ENCODE peak calls at places on chromosomes 6 and 20, in eight cellular contexts. M is neural progenitor cell; B is colonic mucosa; L is esophagus squamous epithelium; G is CD8-positive, alpha-beta T cell; P is sigmoid colon; N is mesenchymal stem cell; E is heart left ventricle. Z is an unnamed sample. For H3K4me1, the result is how much of the 10 kb centered on the place peaks cover.

GRCh38 chr6:81265106-81265505 is 487.4 kb downstream of the TENT5A start:
- DNase-seq in M (no peak), B (no peak), L (no peak), G (no peak), P (peak), N (peak), E (peak), Z (no peak)

GRCh38 chr20:31706607-31707257 is 15.9 kb downstream of the BCL2L1 start:
- DNase-seq in M (no peak), B (no peak), L (no peak), G (no peak), P (no peak), N (peak), E (no peak), Z (no peak)

GRCh38 chr20:23541330-23541729 is 27.0 kb downstream of the CST9L start:
- DNase-seq in M (peak), B (no peak), L (no peak), G (no peak), P (no peak), N (no peak), E (no peak), Z (no peak)

GRCh38 chr6:125821825-125822281 is 31.1 kb downstream of the NCOA7 start:
- DNase-seq in M (no peak), B (peak), L (no peak), G (no peak), P (no peak), N (no peak), E (no peak), Z (no peak)

GRCh38 chr6:49155321-49155720 is 307.7 kb downstream of the MMUT start:
- DNase-seq in M (peak), B (no peak), L (no peak), G (no peak), P (no peak), N (no peak), E (no peak), Z (no peak)

GRCh38 chr20:40160151-40160550 is 528.9 kb downstream of the MAFB start:
- DNase-seq in M (peak), B (peak), L (no peak), G (no peak), P (peak), N (peak), E (peak), Z (peak)

GRCh38 chr6:13624871-13625288 is 9.7 kb downstream of the NOL7 start:
- DNase-seq in M (peak), B (no peak), L (no peak), G (peak), P (no peak), N (peak), E (no peak), Z (no peak)

GRCh38 chr6:133132583-133132982 is 108.6 kb upstream of the EYA4 start:
- DNase-seq in M (peak), B (no peak), L (no peak), G (no peak), P (no peak), N (no peak), E (no peak), Z (no peak)

GRCh38 chr6:168155821-168156741 is 77.1 kb upstream of the FRMD1 start:
- DNase-seq in M (no peak), B (peak), L (no peak), G (no peak), P (peak), N (no peak), E (no peak), Z (no peak)

GRCh38 chr20:23446505-23446904 is 6.2 kb downstream of the CST11 start:
- DNase-seq in M (peak), B (peak), L (no peak), G (no peak), P (no peak), N (peak), E (peak), Z (no peak)

GRCh38 chr6:128725271-128726233 is 157.4 kb upstream of the LAMA2 start:
- DNase-seq in M (peak), B (no peak), L (no peak), G (no peak), P (no peak), N (peak), E (no peak), Z (no peak)

GRCh38 chr6:56806368-56806767 is 148.5 kb upstream of the BEND6 start:
- DNase-seq in M (peak), B (no peak), L (no peak), G (no peak), P (no peak), N (no peak), E (no peak), Z (no peak)

GRCh38 chr6:63941747-63942470 is 306.3 kb downstream of the PHF3 start:
- DNase-seq in M (peak), B (no peak), L (no peak), G (no peak), P (no peak), N (no peak), E (no peak), Z (no peak)

GRCh38 chr20:45138451-45139300 is 14.4 kb upstream of the WFDC12 start:
- DNase-seq in M (peak), B (peak), L (no peak), G (peak), P (no peak), N (no peak), E (peak), Z (peak)

GRCh38 chr6:112245511-112246203 is 8.7 kb downstream of the LAMA4 start:
- DNase-seq in M (no peak), B (no peak), L (no peak), G (no peak), P (no peak), N (peak), E (no peak), Z (no peak)

GRCh38 chr6:33787336-33787953 is 1.5 kb downstream of the LEMD2 start:
- DNase-seq in M (no peak), B (no peak), L (no peak), G (no peak), P (no peak), N (peak), E (no peak), Z (no peak)

GRCh38 chr6:76416821-76417605 is 344.6 kb upstream of the IMPG1 start:
- DNase-seq in M (no peak), B (no peak), L (no peak), G (no peak), P (no peak), N (no peak), E (no peak), Z (peak)

GRCh38 chr6:40232698-40233097 is 298.4 kb upstream of the MOCS1 start:
- DNase-seq in M (no peak), B (no peak), L (no peak), G (no peak), P (no peak), N (no peak), E (no peak), Z (no peak)

GRCh38 chr20:13744403-13744802 is 40.3 kb downstream of the ESF1 start:
- DNase-seq in M (no peak), B (no peak), L (no peak), G (no peak), P (no peak), N (no peak), E (no peak), Z (no peak)

GRCh38 chr20:7171911-7172310 is 404.4 kb downstream of the BMP2 start:
- DNase-seq in M (no peak), B (no peak), L (no peak), G (no peak), P (no peak), N (peak), E (no peak), Z (no peak)

GRCh38 chr6:9532621-9533557 is 882.0 kb downstream of the TFAP2A start:
- DNase-seq in M (no peak), B (no peak), L (no peak), G (no peak), P (no peak), N (no peak), E (no peak), Z (no peak)

GRCh38 chr20:21046413-21047070 is 59.6 kb downstream of the LINC00237 start:
- DNase-seq in M (no peak), B (no peak), L (no peak), G (no peak), P (no peak), N (no peak), E (no peak), Z (no peak)

GRCh38 chr6:64224819-64225218 is 589.2 kb downstream of the PHF3 start:
- DNase-seq in M (no peak), B (no peak), L (no peak), G (no peak), P (no peak), N (no peak), E (peak), Z (no peak)

GRCh38 chr20:63176448-63177133 is 39.3 kb downstream of the YTHDF1 start:
- DNase-seq in M (peak), B (no peak), L (no peak), G (no peak), P (no peak), N (peak), E (no peak), Z (no peak)

GRCh38 chr20:50491926-50492634 is 18.1 kb upstream of the PTPN1 start:
- DNase-seq in M (no peak), B (peak), L (no peak), G (no peak), P (peak), N (no peak), E (no peak), Z (peak)

GRCh38 chr20:56554869-56555268 is 21.8 kb downstream of the FAM209B start:
- DNase-seq in M (no peak), B (peak), L (no peak), G (no peak), P (no peak), N (peak), E (peak), Z (peak)

GRCh38 chr6:7727150-7727950 is 1.5 kb downstream of the BMP6 start:
- DNase-seq in M (peak), B (no peak), L (no peak), G (no peak), P (no peak), N (peak), E (peak), Z (no peak)

GRCh38 chr20:48295445-48295903 is 510.2 kb upstream of the SULF2 start:
- DNase-seq in M (peak), B (no peak), L (no peak), G (no peak), P (no peak), N (peak), E (no peak), Z (no peak)

GRCh38 chr6:138403324-138403800 is 661 bp upstream of the HEBP2 start:
- DNase-seq in M (peak), B (peak), L (no peak), G (peak), P (peak), N (peak), E (peak), Z (peak)

GRCh38 chr6:3240595-3240994 is 13.1 kb upstream of the TUBB2B start:
- DNase-seq in M (no peak), B (no peak), L (no peak), G (no peak), P (no peak), N (no peak), E (no peak), Z (no peak)

GRCh38 chr20:1979116-1979778 is 14.6 kb downstream of the PDYN start:
- DNase-seq in M (peak), B (no peak), L (no peak), G (no peak), P (peak), N (no peak), E (no peak), Z (no peak)

GRCh38 chr6:120826253-120826652 is 508.0 kb downstream of the TBC1D32 start:
- DNase-seq in M (peak), B (peak), L (no peak), G (no peak), P (no peak), N (peak), E (no peak), Z (no peak)

GRCh38 chr20:25676164-25676809 is 20.4 kb downstream of the ZNF337 start:
- DNase-seq in M (no peak), B (no peak), L (no peak), G (no peak), P (no peak), N (peak), E (no peak), Z (no peak)

GRCh38 chr20:540391-541201 is 3.0 kb downstream of the CSNK2A1 start:
- DNase-seq in M (no peak), B (no peak), L (no peak), G (no peak), P (no peak), N (no peak), E (no peak), Z (no peak)

GRCh38 chr20:543369-544152 is at the start of gene CSNK2A1:
- DNase-seq in M (peak), B (peak), L (peak), G (peak), P (peak), N (peak), E (peak), Z (peak)

GRCh38 chr20:539848-540247 is 3.7 kb downstream of the CSNK2A1 start:
- DNase-seq in M (no peak), B (peak), L (no peak), G (no peak), P (no peak), N (peak), E (no peak), Z (no peak)

GRCh38 chr20:544153-544725 is 649 bp upstream of the CSNK2A1 start:
- DNase-seq in M (no peak), B (no peak), L (no peak), G (no peak), P (no peak), N (no peak), E (no peak), Z (no peak)

GRCh38 chr20:542777-543368 is 717 bp downstream of the CSNK2A1 start:
- DNase-seq in M (peak), B (peak), L (no peak), G (peak), P (no peak), N (no peak), E (no peak), Z (peak)
- H3K4me1 ChIP-seq in M (under half), B (under half), L (under half), G (under half), P (under half), N (under half), E (under half), Z (under half)

GRCh38 chr20:18496042-18496441 is 983 bp downstream of the RBBP9 start:
- DNase-seq in M (peak), B (no peak), L (no peak), G (no peak), P (no peak), N (peak), E (no peak), Z (no peak)

GRCh38 chr20:18496740-18497592 is at the start of gene RBBP9:
- DNase-seq in M (peak), B (peak), L (peak), G (peak), P (peak), N (peak), E (peak), Z (peak)

DNA sequence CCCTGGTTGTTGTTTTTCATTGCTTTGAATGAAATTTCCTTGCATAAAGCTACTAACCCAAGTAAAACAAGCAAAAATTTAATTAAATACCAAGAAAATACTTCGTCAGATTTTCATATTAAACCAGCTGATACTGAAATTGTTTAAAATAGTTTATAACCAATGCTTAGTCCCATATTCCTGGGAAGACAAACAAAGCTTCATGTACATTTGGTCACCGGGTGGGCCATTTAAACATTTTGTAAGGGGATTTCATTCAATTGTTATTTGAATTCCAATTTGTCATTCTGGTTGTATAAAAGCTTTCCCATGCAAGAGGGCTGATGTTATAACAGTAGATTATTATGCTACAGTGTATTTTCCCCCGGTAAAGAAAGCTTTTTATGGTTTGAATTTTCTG is 578 bp upstream of the RBBP9 start:
- DNase-seq in M (no peak), B (no peak), L (no peak), G (no peak), P (no peak), N (no peak), E (no peak), Z (no peak)
- H3K4me3 ChIP-seq in M (peak), B (no peak), L (no peak), G (no peak), P (no peak), N (peak), E (no peak), Z (no peak)

DNA sequence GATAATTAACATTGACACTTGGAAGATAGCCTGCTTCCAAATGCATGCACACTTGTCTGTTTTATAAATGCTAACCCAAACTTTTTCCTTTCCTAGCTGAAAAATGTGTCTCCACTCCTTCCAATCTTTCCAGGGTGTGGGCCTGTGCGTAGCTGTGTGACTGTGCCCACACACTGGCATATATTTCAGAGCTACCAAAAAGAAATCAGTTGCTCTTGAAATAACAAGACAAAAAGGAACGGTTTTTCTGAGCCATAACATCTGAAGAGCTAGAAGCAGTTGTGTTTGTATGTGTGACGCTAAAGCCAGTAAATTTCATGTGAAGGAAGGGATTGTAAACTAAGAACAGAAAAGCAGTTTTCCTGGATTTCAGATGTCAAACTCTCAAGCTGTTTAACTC is 90.6 kb downstream of the FOXO3 start:
- DNase-seq in M (no peak), B (no peak), L (no peak), G (no peak), P (no peak), N (peak), E (no peak), Z (no peak)
- H3K4me1 ChIP-seq in M (under half), B (under half), L (under half), G (under half), P (half or more), N (under half), E (half or more), Z (under half)

GRCh38 chr6:30678964-30679726 is 6.3 kb upstream of the DHX16 start:
- DNase-seq in M (peak), B (peak), L (no peak), G (peak), P (peak), N (peak), E (peak), Z (peak)
- H3K4me3 ChIP-seq in M (peak), B (peak), L (no peak), G (peak), P (peak), N (peak), E (peak), Z (no peak)

DNA sequence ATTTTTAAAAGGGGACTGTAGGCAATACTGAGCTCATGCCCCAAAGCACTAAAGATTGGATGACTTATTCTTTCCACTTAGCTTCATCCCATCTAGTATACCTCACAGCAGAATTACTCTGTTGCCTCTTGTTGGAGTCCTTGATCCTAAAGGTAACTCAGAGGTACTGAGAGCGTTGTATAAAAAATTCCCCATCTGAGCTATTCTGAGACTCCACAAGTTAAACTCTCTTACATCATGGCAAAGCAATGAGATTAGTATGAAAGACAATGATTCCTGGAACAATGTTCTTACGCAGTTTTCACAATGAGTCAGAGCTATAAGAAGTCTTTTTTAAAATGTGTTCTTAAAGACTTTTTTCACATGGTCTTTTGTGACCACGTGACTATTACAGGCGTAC is 370.1 kb downstream of the ADGRB3 start:
- DNase-seq in M (no peak), B (no peak), L (no peak), G (no peak), P (no peak), N (no peak), E (no peak), Z (no peak)
- H3K4me1 ChIP-seq in M (under half), B (under half), L (under half), G (under half), P (under half), N (under half), E (under half), Z (under half)

DNA sequence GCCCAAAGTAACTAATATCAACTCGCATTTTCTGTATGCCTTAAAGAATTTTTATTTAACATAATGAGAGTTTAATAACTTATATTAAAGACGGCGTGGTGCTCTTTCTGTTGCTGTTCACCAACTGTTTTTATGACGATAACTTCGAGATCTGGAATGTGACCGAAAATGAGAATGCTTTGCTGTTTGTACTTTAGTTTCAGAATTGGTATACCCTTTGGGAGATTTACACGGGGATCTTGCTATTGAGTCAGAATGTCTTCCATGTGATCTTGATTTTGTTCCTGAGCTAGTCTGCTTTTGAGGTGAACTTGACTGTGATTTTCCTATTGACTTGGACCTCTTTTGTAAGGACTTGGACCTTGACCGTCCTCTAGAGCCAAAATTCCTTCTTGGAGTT is 17.9 kb downstream of the PNRC1 start:
- DNase-seq in M (no peak), B (no peak), L (no peak), G (no peak), P (no peak), N (no peak), E (no peak), Z (no peak)
- H3K4me3 ChIP-seq in M (no peak), B (no peak), L (no peak), G (no peak), P (no peak), N (peak), E (no peak), Z (no peak)

GRCh38 chr20:37270586-37271420 is 9.2 kb upstream of the GHRH start:
- DNase-seq in M (no peak), B (no peak), L (no peak), G (no peak), P (no peak), N (peak), E (no peak), Z (no peak)
- H3K4me1 ChIP-seq in M (under half), B (under half), L (under half), G (under half), P (under half), N (under half), E (under half), Z (under half)